ENCODE peak calls at places on chromosomes 6 and 20, in eight cellular contexts. Z is Calu3; M is activated CD4-positive, CD25-positive, alpha-beta regulatory T cell; K is amniotic stem cell; R is activated CD8-positive, alpha-beta memory T cell treated with anti-CD3 and anti-CD28 coated beads, Interleukin-2, amount 10 ng/mL, durations not matched to agents 7 days and 5 days; F is epithelial cell of prostate; X is substantia nigra; O is right lobe of liver. P is an unnamed sample.

GRCh38 chr6:90107721-90108364 is 188.8 kb downstream of the BACH2 start:
- DNase-seq in Z (no peak), M (no peak), K (no peak), R (peak), F (no peak), X (no peak), O (no peak), P (no peak)

GRCh38 chr20:39097889-39098288 is 135.7 kb downstream of the DHX35 start:
- DNase-seq in Z (no peak), M (no peak), K (no peak), R (no peak), F (no peak), X (no peak), O (no peak), P (no peak)

GRCh38 chr6:90302320-90302719 is 5.7 kb upstream of the BACH2 start:
- DNase-seq in Z (no peak), M (no peak), K (no peak), R (no peak), F (no peak), X (no peak), O (no peak), P (no peak)

GRCh38 chr6:126618639-126619331 is 278.9 kb downstream of the CENPW start:
- DNase-seq in Z (no peak), M (no peak), K (no peak), R (no peak), F (no peak), X (no peak), O (no peak), P (no peak)

GRCh38 chr6:99349620-99350141 is at the start of gene FAXC:
- DNase-seq in Z (peak), M (no peak), K (peak), R (no peak), F (no peak), X (peak), O (peak), P (peak)

GRCh38 chr6:10412948-10413849 is 1.7 kb downstream of the TFAP2A start:
- DNase-seq in Z (peak), M (no peak), K (no peak), R (no peak), F (no peak), X (no peak), O (peak), P (no peak)

GRCh38 chr6:157148391-157149323 is 174.7 kb downstream of the TMEM242 start:
- DNase-seq in Z (no peak), M (no peak), K (peak), R (no peak), F (peak), X (peak), O (peak), P (peak)

GRCh38 chr6:29632789-29633531 is at the start of gene GABBR1:
- DNase-seq in Z (peak), M (peak), K (peak), R (peak), F (no peak), X (peak), O (peak), P (peak)

GRCh38 chr6:111215134-111215533 is 127.8 kb downstream of the SLC16A10 start:
- DNase-seq in Z (no peak), M (no peak), K (no peak), R (no peak), F (no peak), X (no peak), O (no peak), P (no peak)

GRCh38 chr20:37992802-37993538 is 40.3 kb downstream of the TTI1 start:
- DNase-seq in Z (peak), M (no peak), K (no peak), R (peak), F (peak), X (no peak), O (no peak), P (peak)

GRCh38 chr20:46312075-46312944 is 4.0 kb upstream of the CDH22 start:
- DNase-seq in Z (no peak), M (no peak), K (no peak), R (no peak), F (no peak), X (no peak), O (no peak), P (no peak)

GRCh38 chr20:14407336-14407735 is 69.9 kb upstream of the FLRT3 start:
- DNase-seq in Z (no peak), M (no peak), K (no peak), R (no peak), F (no peak), X (no peak), O (no peak), P (no peak)

GRCh38 chr6:162963861-162964260 is 236.1 kb downstream of the PACRG start:
- DNase-seq in Z (no peak), M (no peak), K (no peak), R (no peak), F (no peak), X (no peak), O (no peak), P (no peak)

GRCh38 chr20:63520939-63521601 is 505 bp downstream of the PPDPF start:
- DNase-seq in Z (peak), M (peak), K (no peak), R (peak), F (no peak), X (peak), O (peak), P (peak)

P was measured in AG20443.